ENCODE peak calls at places on chromosomes 5 and 9, in four cellular contexts. L is Calu3, E is AG10803, I is stromal cell of bone marrow. C is an unnamed sample.

GRCh38 chr5:52725065-52725746 is 62.5 kb upstream of the ITGA1 start:
- DNase-seq in L (peak; percentile 54), E (peak; percentile 18), I (no peak), C (peak; percentile 91)

GRCh38 chr9:69498430-69498829 is 173.4 kb downstream of the ENTREP1 start:
- DNase-seq in L (no peak), E (no peak), I (no peak), C (no peak)

GRCh38 chr5:132279801-132280200 is 14.4 kb upstream of the SLC22A4 start:
- DNase-seq in L (no peak), E (no peak), I (no peak), C (no peak)

GRCh38 chr5:125313555-125313954 is 567.1 kb upstream of the ZNF608 start:
- DNase-seq in L (no peak), E (no peak), I (no peak), C (no peak)

GRCh38 chr9:123710299-123710698 is 219.6 kb downstream of the DENND1A start:
- DNase-seq in L (no peak), E (peak; percentile 75), I (peak; percentile 43), C (no peak)

GRCh38 chr5:140642718-140643117 is 3.5 kb downstream of the TMCO6 start:
- DNase-seq in L (no peak), E (peak; percentile 95), I (peak; percentile 53), C (no peak)

GRCh38 chr5:16410338-16410737 is 55.3 kb downstream of the ZNF622 start:
- DNase-seq in L (no peak), E (no peak), I (no peak), C (peak; percentile 18)

GRCh38 chr5:155381654-155382053 is 368.1 kb downstream of the KIF4B start:
- DNase-seq in L (no peak), E (no peak), I (no peak), C (no peak)

GRCh38 chr9:86176468-86176867 is 77.1 kb upstream of the GOLM1 start:
- DNase-seq in L (no peak), E (no peak), I (no peak), C (peak; percentile 60)

GRCh38 chr9:135719472-135719871 is 17.5 kb downstream of the KCNT1 start:
- DNase-seq in L (no peak), E (no peak), I (no peak), C (no peak)